ENCODE peak calls at places on chromosomes 4 and X, in ten cellular contexts. M is KBM-7; F is stimulated activated CD4-positive, alpha-beta T cell treated with anti-CD3 and anti-CD28 coated beads, Interleukin-12 subunit alpha, Interleukin-12 subunit beta, amount 100 ng/mL, for 24 hours; E is NCI-H1417 treated with DMSO at 0.1 percent for 48 hours; I is HFF-Myc; H is GM13976; W is right lobe of liver; Y is left ventricle myocardium superior; Q is H54; J is retinal pigment epithelial cell. T is an unnamed sample.

GRCh38 chr4:36224969-36225903 is 19.1 kb downstream of the ARAP2 start:
- DNase-seq in M (peak; percentile 19), F (no peak), E (no peak), I (no peak), H (no peak), W (no peak), Y (no peak), Q (no peak), J (no peak), T (no peak)

GRCh38 chrX:318739-319578 is at the start of gene GTPBP6:
- DNase-seq in M (peak; percentile 100), F (peak; percentile 96), E (no peak), I (peak; percentile 99), H (peak; percentile 95), W (peak; percentile 100), Y (peak; percentile 99), Q (peak; percentile 88), J (peak; percentile 99), T (peak; percentile 100)

GRCh38 chr4:88333741-88334405 is 44.8 kb upstream of the HERC6 start:
- DNase-seq in M (no peak), F (no peak), E (no peak), I (no peak), H (no peak), W (no peak), Y (no peak), Q (no peak), J (no peak), T (no peak)

GRCh38 chr4:109588176-109588575 is 28.1 kb downstream of the MCUB start:
- DNase-seq in M (no peak), F (peak; percentile 31), E (no peak), I (no peak), H (peak; percentile 61), W (no peak), Y (no peak), Q (no peak), J (no peak), T (no peak)

GRCh38 chr4:120995611-120996010 is 73.1 kb upstream of the PRDM5 start:
- DNase-seq in M (no peak), F (no peak), E (no peak), I (no peak), H (no peak), W (no peak), Y (no peak), Q (peak; percentile 3), J (no peak), T (no peak)

GRCh38 chrX:2283111-2283847 is 217.5 kb downstream of the DHRSX start:
- DNase-seq in M (peak; percentile 32), F (no peak), E (no peak), I (no peak), H (no peak), W (no peak), Y (no peak), Q (no peak), J (no peak), T (no peak)

GRCh38 chrX:150547511-150548115 is 20.8 kb upstream of the MTM1 start:
- DNase-seq in M (no peak), F (no peak), E (no peak), I (no peak), H (peak; percentile 67), W (peak; percentile 90), Y (peak; percentile 82), Q (peak; percentile 42), J (peak; percentile 2), T (peak; percentile 67)

GRCh38 chr4:95572304-95572991 is 23.7 kb upstream of the UNC5C start:
- DNase-seq in M (peak; percentile 11), F (no peak), E (no peak), I (no peak), H (no peak), W (peak; percentile 56), Y (peak; percentile 42), Q (no peak), J (peak; percentile 32), T (peak; percentile 48)

GRCh38 chr4:138897818-138898226 is 117.8 kb upstream of the NOCT start:
- DNase-seq in M (no peak), F (no peak), E (peak; percentile 90), I (peak; percentile 27), H (no peak), W (no peak), Y (no peak), Q (peak; percentile 14), J (peak; percentile 81), T (no peak)

GRCh38 chr4:119284876-119285611 is 36.9 kb downstream of the FABP2 start:
- DNase-seq in M (peak; percentile 9), F (no peak), E (no peak), I (no peak), H (no peak), W (no peak), Y (no peak), Q (no peak), J (no peak), T (no peak)

GRCh38 chrX:19698125-19698524 is 182.8 kb upstream of the MAP3K15 start:
- DNase-seq in M (no peak), F (no peak), E (no peak), I (no peak), H (no peak), W (no peak), Y (peak; percentile 36), Q (no peak), J (no peak), T (peak; percentile 36)

GRCh38 chr4:127352220-127352619 is 280.5 kb upstream of the INTU start:
- DNase-seq in M (no peak), F (no peak), E (no peak), I (no peak), H (no peak), W (no peak), Y (no peak), Q (no peak), J (no peak), T (no peak)

GRCh38 chrX:12804655-12805054 is 13.4 kb downstream of the PRPS2 start:
- DNase-seq in M (no peak), F (no peak), E (no peak), I (peak; percentile 4), H (no peak), W (no peak), Y (no peak), Q (no peak), J (no peak), T (no peak)

GRCh38 chr4:152304220-152304619 is 231.7 kb downstream of the FBXW7 start:
- DNase-seq in M (no peak), F (no peak), E (no peak), I (no peak), H (peak; percentile 46), W (no peak), Y (no peak), Q (no peak), J (no peak), T (no peak)

GRCh38 chr4:1730532-1731135 is 9.3 kb downstream of the TACC3 start:
- DNase-seq in M (no peak), F (no peak), E (no peak), I (no peak), H (no peak), W (peak; percentile 51), Y (no peak), Q (no peak), J (no peak), T (no peak)

GRCh38 chrX:140733766-140734342 is 24.3 kb downstream of the LINC00632 start:
- DNase-seq in M (peak; percentile 55), F (no peak), E (no peak), I (peak; percentile 5), H (peak; percentile 38), W (no peak), Y (no peak), Q (peak; percentile 5), J (no peak), T (no peak)

GRCh38 chr4:48360285-48360965 is 19.1 kb downstream of the SLAIN2 start:
- DNase-seq in M (no peak), F (no peak), E (no peak), I (peak; percentile 16), H (no peak), W (no peak), Y (no peak), Q (no peak), J (no peak), T (no peak)

GRCh38 chrX:43970528-43970927 is 2.7 kb downstream of the NDP start:
- DNase-seq in M (no peak), F (no peak), E (no peak), I (no peak), H (no peak), W (no peak), Y (no peak), Q (no peak), J (no peak), T (no peak)

GRCh38 chr4:73776363-73776762 is 36.0 kb downstream of the CXCL8 start:
- DNase-seq in M (peak; percentile 19), F (no peak), E (peak; percentile 9), I (peak; percentile 39), H (no peak), W (no peak), Y (peak; percentile 29), Q (no peak), J (peak; percentile 62), T (peak; percentile 54)

GRCh38 chr4:189974056-189974455 is 33.4 kb downstream of the FRG1 start:
- DNase-seq in M (peak; percentile 57), F (no peak), E (no peak), I (no peak), H (peak; percentile 10), W (no peak), Y (no peak), Q (no peak), J (no peak), T (no peak)

GRCh38 chr4:161949941-161950725 is 213.7 kb downstream of the FSTL5 start:
- DNase-seq in M (no peak), F (no peak), E (no peak), I (no peak), H (no peak), W (no peak), Y (no peak), Q (no peak), J (peak; percentile 75), T (no peak)

GRCh38 chrX:111444881-111445280 is 32.9 kb upstream of the DCX start:
- DNase-seq in M (no peak), F (no peak), E (no peak), I (no peak), H (no peak), W (no peak), Y (no peak), Q (no peak), J (peak; percentile 13), T (no peak)

GRCh38 chr4:74408639-74409038 is 36.3 kb upstream of the AREG start:
- DNase-seq in M (no peak), F (no peak), E (no peak), I (no peak), H (no peak), W (no peak), Y (no peak), Q (no peak), J (no peak), T (no peak)

GRCh38 chr4:54169176-54169575 is 59.9 kb upstream of the PDGFRA start:
- DNase-seq in M (no peak), F (no peak), E (no peak), I (no peak), H (no peak), W (no peak), Y (no peak), Q (no peak), J (no peak), T (no peak)

GRCh38 chr4:23827971-23828680 is 61.7 kb downstream of the PPARGC1A start:
- DNase-seq in M (no peak), F (no peak), E (no peak), I (no peak), H (no peak), W (no peak), Y (no peak), Q (no peak), J (no peak), T (no peak)